ENCODE peak calls at places on chromosomes 16 and 17, in six cellular contexts. C is hepatocyte, P is stomach, O is left lung, F is heart left ventricle, M is fibroblast of the aortic adventitia. L is an unnamed sample.

GRCh38 chr16:84356591-84357116 is 11.7 kb upstream of the ATP2C2 start:
- DNase-seq in F (no peak), M (no peak), C (no peak), O (no peak), P (peak), L (peak)

GRCh38 chr17:31687505-31688126 is 171.4 kb downstream of the COPRS start:
- DNase-seq in O (no peak), P (no peak), C (no peak), M (no peak), F (no peak), L (no peak)

GRCh38 chr17:79835953-79836951 is 3.0 kb downstream of the CBX4 start:
- DNase-seq in P (peak), O (peak), C (peak), F (no peak), M (no peak), L (no peak)

GRCh38 chr16:15980329-15980728 is 30.9 kb downstream of the ABCC1 start:
- DNase-seq in C (no peak), O (no peak), P (no peak), M (peak), F (no peak), L (no peak)

GRCh38 chr17:36608794-36609497 is 7.6 kb downstream of the MRM1 start:
- DNase-seq in M (peak), F (peak), O (no peak), C (peak), P (no peak), L (peak)

GRCh38 chr16:23027386-23027785 is 121.9 kb downstream of the USP31 start:
- DNase-seq in F (no peak), O (no peak), M (no peak), C (no peak), P (no peak), L (no peak)

GRCh38 chr16:71937868-71938510 is 42.7 kb downstream of the IST1 start:
- DNase-seq in P (no peak), O (no peak), F (no peak), C (no peak), M (no peak), L (no peak)

GRCh38 chr17:39167492-39167891 is 1.5 kb upstream of the ARL5C start:
- DNase-seq in F (no peak), O (no peak), P (no peak), C (no peak), M (no peak), L (no peak)

GRCh38 chr17:37502009-37502936 is 12.6 kb downstream of the DUSP14 start:
- DNase-seq in M (no peak), O (no peak), P (no peak), F (no peak), C (no peak), L (no peak)

GRCh38 chr17:72421128-72422092 is 300.6 kb downstream of the SOX9 start:
- DNase-seq in M (peak), C (peak), P (peak), O (no peak), F (peak), L (peak)

GRCh38 chr16:53094013-53094630 is 39.3 kb downstream of the CHD9 start:
- DNase-seq in C (peak), M (no peak), P (peak), F (peak), O (peak), L (peak)

GRCh38 chr16:11964761-11965539 is at the start of gene TNFRSF17:
- DNase-seq in P (no peak), F (no peak), C (no peak), M (no peak), O (no peak), L (no peak)

GRCh38 chr17:9224485-9224884 is 203.2 kb downstream of the NTN1 start:
- DNase-seq in P (no peak), M (no peak), F (no peak), O (peak), C (no peak), L (no peak)

GRCh38 chr17:77755410-77755963 is 203.0 kb upstream of the TNRC6C start:
- DNase-seq in O (no peak), C (no peak), M (no peak), P (no peak), F (no peak), L (no peak)

GRCh38 chr17:33949100-33949499 is 306.0 kb upstream of the CCL2 start:
- DNase-seq in O (no peak), C (peak), M (no peak), P (no peak), F (no peak), L (peak)
- TF ChIP-seq CTCF in O (peak), C (peak), M (no peak), P (no peak), F (peak), L (no peak)

GRCh38 chr16:14529010-14529669 is 100.9 kb downstream of the PARN start:
- DNase-seq in F (peak), C (peak), P (peak), M (peak), O (no peak), L (peak)
- TF ChIP-seq CTCF in F (peak), C (peak), P (peak), M (peak), O (peak), L (peak)

DNA sequence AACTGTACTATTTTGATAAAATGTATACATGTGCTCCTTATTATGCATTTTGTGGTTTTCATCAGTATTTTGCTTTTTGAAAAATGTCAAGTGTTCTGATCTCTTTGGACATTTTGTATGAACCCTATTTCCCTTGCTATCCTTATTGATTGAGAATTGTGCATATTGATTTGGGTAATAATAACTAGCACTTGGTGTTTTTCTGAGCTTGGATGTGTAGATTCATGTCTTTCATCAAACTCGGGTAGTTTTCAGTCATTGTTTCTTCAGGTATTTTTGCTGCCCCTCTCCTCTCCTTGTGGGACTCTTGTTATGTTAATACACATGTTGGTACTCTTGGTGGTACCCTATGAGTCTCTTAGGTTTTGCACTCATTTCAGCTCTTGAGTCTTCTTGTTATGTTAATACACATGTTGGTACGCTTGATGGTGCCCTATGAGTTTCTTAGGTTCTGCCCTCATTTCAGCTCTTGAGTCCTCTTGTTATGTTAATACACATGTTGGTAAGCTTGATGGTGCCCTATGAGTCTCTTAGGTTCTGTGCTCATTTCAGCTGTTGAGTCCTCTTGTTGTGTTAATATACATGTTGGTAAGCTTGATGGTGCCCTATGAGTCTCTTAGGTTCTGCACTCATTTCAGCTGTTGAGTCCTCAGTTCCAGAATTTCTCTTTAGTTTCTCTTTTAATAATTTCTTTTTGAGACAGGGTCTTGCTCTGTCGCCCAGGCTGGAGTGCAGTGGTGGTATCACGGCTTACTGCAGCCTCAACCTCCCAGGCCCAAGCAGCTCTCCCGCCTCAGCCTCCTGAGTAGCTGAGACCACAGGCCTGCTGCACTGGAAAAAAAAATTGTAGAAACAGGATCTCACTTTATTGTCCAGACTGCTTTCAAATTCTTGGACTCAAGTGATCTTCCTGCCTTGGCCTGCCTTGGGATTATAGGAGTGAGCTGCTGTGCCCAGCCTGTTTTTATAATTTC is 19.3 kb downstream of the ZNF750 start:
- DNase-seq in C (no peak), O (peak), P (no peak), M (no peak), F (no peak), L (no peak)
- TF ChIP-seq CTCF in C (no peak), O (no peak), P (no peak), M (no peak), F (no peak), L (no peak)

GRCh38 chr16:85738878-85739715 is 11.8 kb downstream of the C16orf74 start:
- DNase-seq in F (no peak), O (no peak), P (no peak), C (no peak), M (no peak), L (no peak)
- TF ChIP-seq CTCF in F (no peak), O (no peak), P (no peak), C (no peak), M (no peak), L (no peak)

GRCh38 chr17:50559674-50560184 is 786 bp upstream of the CACNA1G start:
- DNase-seq in P (peak), F (peak), M (peak), O (no peak), C (peak), L (peak)

GRCh38 chr17:50558955-50559614 is 1.4 kb upstream of the CACNA1G start:
- DNase-seq in F (no peak), O (peak), P (no peak), M (no peak), C (peak), L (no peak)

GRCh38 chr17:50561796-50562195 is 1.3 kb downstream of the CACNA1G start:
- DNase-seq in M (no peak), P (no peak), F (no peak), O (no peak), C (peak), L (no peak)

GRCh38 chr17:50560931-50561750 is 626 bp downstream of the CACNA1G start:
- DNase-seq in M (no peak), P (no peak), C (peak), O (peak), F (no peak), L (no peak)

DNA sequence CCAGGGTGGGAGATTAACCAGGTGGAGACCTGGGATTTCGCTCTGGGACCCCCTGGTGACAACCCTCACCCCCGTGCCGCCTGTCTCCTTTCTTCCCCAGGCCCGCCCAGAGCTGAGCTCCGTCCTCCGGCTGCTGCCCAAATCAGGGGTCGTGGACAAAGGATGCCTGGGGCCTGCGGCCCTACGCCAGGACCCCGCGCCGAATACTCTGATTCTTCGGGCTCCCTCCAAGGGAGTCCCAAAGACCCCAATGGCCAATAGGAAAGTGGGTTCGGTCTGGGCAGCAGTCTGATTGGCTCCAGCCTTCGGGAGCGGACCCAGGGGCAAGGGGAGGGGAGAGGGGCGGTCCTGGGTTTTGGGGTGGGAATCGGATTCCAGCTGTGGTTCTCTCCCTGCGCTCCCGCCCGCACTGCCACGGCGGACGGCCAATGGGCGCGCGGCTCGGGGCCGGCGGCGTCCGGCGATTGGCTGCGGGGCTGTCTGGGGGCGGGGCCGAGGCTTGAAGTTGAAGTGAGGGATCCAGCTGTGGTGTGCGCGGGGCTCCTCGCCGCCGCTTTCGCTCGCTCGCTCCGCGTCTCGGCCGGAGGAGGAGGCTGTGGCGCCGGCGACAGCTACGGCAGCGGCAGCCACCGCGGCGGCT is at the start of gene CACNA1G:
- DNase-seq in O (peak), C (peak), M (peak), F (peak), P (peak), L (peak)
- TF ChIP-seq CTCF in O (no peak), C (no peak), M (no peak), F (no peak), P (no peak), L (no peak)

GRCh38 chr16:30997000-30997886 is 12.2 kb downstream of the HSD3B7 start:
- DNase-seq in O (peak), P (peak), F (peak), C (peak), M (peak), L (peak)
- TF ChIP-seq CTCF in O (no peak), P (no peak), F (no peak), C (no peak), M (no peak), L (no peak)

GRCh38 chr16:86819523-86819887 is 241.2 kb downstream of the FOXL1 start:
- DNase-seq in M (peak), C (no peak), O (no peak), F (no peak), P (no peak), L (no peak)
- TF ChIP-seq CTCF in M (peak), C (peak), O (no peak), F (peak), P (no peak), L (no peak)

DNA sequence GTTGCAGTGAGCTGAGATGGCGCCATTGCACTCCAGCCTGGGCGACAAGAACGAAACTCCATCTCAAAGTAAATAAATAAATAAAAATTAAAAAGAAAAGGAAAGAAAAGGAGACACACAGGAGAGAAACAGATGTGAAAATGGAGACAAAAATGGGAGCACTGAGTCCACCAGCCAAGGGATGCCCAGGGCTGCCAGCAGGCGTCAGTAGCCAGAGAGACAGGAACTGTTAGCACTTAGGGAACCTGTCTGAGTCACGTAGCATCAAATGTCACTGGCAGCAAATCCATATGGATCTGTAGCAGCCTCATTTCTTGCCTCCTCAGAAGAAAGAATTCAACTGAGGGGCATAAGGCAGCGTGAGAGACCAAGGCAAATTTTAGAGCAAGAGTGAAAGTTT is 79.7 kb downstream of the CYLD start:
- DNase-seq in C (no peak), P (no peak), F (no peak), M (no peak), O (no peak), L (peak)
- TF ChIP-seq CTCF in C (no peak), P (no peak), F (no peak), M (no peak), O (no peak), L (peak)

L was measured in Calu3.